ENCODE peak calls at places on chromosomes 3 and 15, in four cellular contexts. N is hepatocyte, C is OCI-LY7, H is cardiac fibroblast. F is an unnamed sample.
A peak's percentile ranks its signal among the peaks of the same experiment; 100 is the strongest.

GRCh38 chr15:48177875-48178611 is at the start of gene MYEF2:
- DNase-seq in N (peak; percentile 85), C (peak; percentile 90), H (peak; percentile 51), F (peak; percentile 76)

GRCh38 chr3:153379516-153379915 is 217.5 kb downstream of the RAP2B start:
- DNase-seq in N (no peak), C (no peak), H (peak; percentile 41), F (no peak)

GRCh38 chr3:59821274-59821673 is 771.4 kb upstream of the CFAP20DC start:
- DNase-seq in N (no peak), C (no peak), H (no peak), F (no peak)

GRCh38 chr15:101773496-101774100 is 29.7 kb upstream of the OR4F6 start:
- DNase-seq in N (peak; percentile 32), C (peak; percentile 11), H (no peak), F (peak; percentile 41)

GRCh38 chr3:40022267-40022827 is 212.9 kb downstream of the MYRIP start:
- DNase-seq in N (no peak), C (no peak), H (no peak), F (no peak)

GRCh38 chr15:31471731-31472430 is 145.2 kb downstream of the KLF13 start:
- DNase-seq in N (no peak), C (no peak), H (peak; percentile 94), F (no peak)

GRCh38 chr3:63364495-63364894 is 86.4 kb downstream of the SYNPR start:
- DNase-seq in N (peak; percentile 28), C (no peak), H (peak; percentile 64), F (no peak)

GRCh38 chr3:14228611-14229470 is 50.2 kb downstream of the LSM3 start:
- DNase-seq in N (no peak), C (peak; percentile 64), H (no peak), F (no peak)

GRCh38 chr15:73334086-73334485 is 34.7 kb downstream of the HCN4 start:
- DNase-seq in N (no peak), C (no peak), H (no peak), F (peak; percentile 4)

GRCh38 chr15:74642328-74642723 is 26.7 kb downstream of the CLK3 start:
- DNase-seq in N (peak; percentile 78), C (no peak), H (no peak), F (no peak)

GRCh38 chr3:134879991-134880390 is 84.9 kb downstream of the EPHB1 start:
- DNase-seq in N (no peak), C (no peak), H (no peak), F (no peak)

GRCh38 chr3:38029400-38030125 is at the start of gene PLCD1:
- DNase-seq in N (peak; percentile 89), C (no peak), H (peak; percentile 56), F (peak; percentile 85)

GRCh38 chr3:184169896-184170875 is 4.5 kb upstream of the AP2M1 start:
- DNase-seq in N (no peak), C (no peak), H (no peak), F (no peak)

GRCh38 chr3:13168391-13168790 is 95.2 kb upstream of the IQSEC1 start:
- DNase-seq in N (no peak), C (no peak), H (no peak), F (no peak)

GRCh38 chr15:91694131-91694828 is 159.2 kb upstream of the SLCO3A1 start:
- DNase-seq in N (peak; percentile 48), C (no peak), H (peak; percentile 63), F (peak; percentile 31)

GRCh38 chr3:110420158-110420641 is 651.4 kb upstream of the NECTIN3 start:
- DNase-seq in N (no peak), C (no peak), H (peak; percentile 92), F (no peak)

GRCh38 chr3:122092460-122093165 is 37.5 kb downstream of the CD86 start:
- DNase-seq in N (peak; percentile 23), C (peak; percentile 56), H (peak; percentile 59), F (no peak)

GRCh38 chr3:136919799-136920580 is 37.8 kb upstream of the IL20RB start:
- DNase-seq in N (no peak), C (no peak), H (peak; percentile 53), F (no peak)

GRCh38 chr15:82892541-82892940 is 60.0 kb downstream of the HOMER2 start:
- DNase-seq in N (no peak), C (no peak), H (no peak), F (no peak)

GRCh38 chr3:86702381-86702958 is 288.5 kb downstream of the VGLL3 start:
- DNase-seq in N (no peak), C (peak; percentile 4), H (peak; percentile 25), F (no peak)

GRCh38 chr3:13574798-13575451 is 26.0 kb downstream of the FBLN2 start:
- DNase-seq in N (peak; percentile 62), C (no peak), H (no peak), F (no peak)

GRCh38 chr3:182487621-182488020 is 305.7 kb upstream of the ATP11B start:
- DNase-seq in N (no peak), C (no peak), H (no peak), F (no peak)

F was measured in heart left ventricle.